ENCODE peak calls at places on chromosomes 4 and X, in six cellular contexts. Y, G, F, I, J and U are unnamed samples.

GRCh38 chrX:87808576-87809243 is 291.1 kb downstream of the KLHL4 start:
- DNase-seq in Y (no peak), G (no peak), F (no peak), I (no peak), J (no peak), U (no peak)

GRCh38 chr4:87108142-87108546 is 112.3 kb downstream of the KLHL8 start:
- DNase-seq in Y (no peak), G (peak; percentile 85), F (peak; percentile 91), I (peak; percentile 72), J (no peak), U (no peak)

GRCh38 chrX:49171752-49172279 is at the start of gene PLP2:
- DNase-seq in Y (no peak), G (no peak), F (peak; percentile 79), I (peak; percentile 75), J (no peak), U (peak; percentile 71)

GRCh38 chr4:173722075-173722474 is 192.0 kb upstream of the HAND2 start:
- DNase-seq in Y (no peak), G (no peak), F (no peak), I (no peak), J (no peak), U (no peak)

GRCh38 chrX:69031971-69032391 is 133.3 kb downstream of the PJA1 start:
- DNase-seq in Y (no peak), G (no peak), F (peak; percentile 28), I (peak; percentile 79), J (no peak), U (no peak)

GRCh38 chr4:25638221-25638601 is 17.4 kb upstream of the SLC34A2 start:
- DNase-seq in Y (no peak), G (no peak), F (no peak), I (no peak), J (no peak), U (no peak)

GRCh38 chr4:158962396-158962795 is 140.5 kb upstream of the RAPGEF2 start:
- DNase-seq in Y (no peak), G (no peak), F (no peak), I (no peak), J (no peak), U (no peak)

GRCh38 chrX:1592128-1592862 is 891 bp downstream of the AKAP17A start:
- DNase-seq in Y (no peak), G (no peak), F (peak; percentile 55), I (peak; percentile 19), J (no peak), U (peak; percentile 67)

GRCh38 chrX:51608766-51609165 is 9.9 kb downstream of the CENPVL3 start:
- DNase-seq in Y (no peak), G (no peak), F (peak; percentile 61), I (no peak), J (no peak), U (no peak)

GRCh38 chrX:437636-438390 is 51.1 kb upstream of the PPP2R3B start:
- DNase-seq in Y (no peak), G (no peak), F (no peak), I (peak; percentile 3), J (no peak), U (no peak)

GRCh38 chrX:13763489-13763888 is 28.9 kb downstream of the OFD1 start:
- DNase-seq in Y (no peak), G (no peak), F (no peak), I (no peak), J (no peak), U (no peak)

GRCh38 chrX:40773809-40774208 is 38.5 kb upstream of the MED14 start:
- DNase-seq in Y (no peak), G (peak; percentile 27), F (peak; percentile 83), I (peak; percentile 81), J (no peak), U (no peak)

GRCh38 chr4:1503583-1504471 is 97.6 kb upstream of the NKX1-1 start:
- DNase-seq in Y (no peak), G (no peak), F (no peak), I (no peak), J (no peak), U (peak; percentile 44)

DNA sequence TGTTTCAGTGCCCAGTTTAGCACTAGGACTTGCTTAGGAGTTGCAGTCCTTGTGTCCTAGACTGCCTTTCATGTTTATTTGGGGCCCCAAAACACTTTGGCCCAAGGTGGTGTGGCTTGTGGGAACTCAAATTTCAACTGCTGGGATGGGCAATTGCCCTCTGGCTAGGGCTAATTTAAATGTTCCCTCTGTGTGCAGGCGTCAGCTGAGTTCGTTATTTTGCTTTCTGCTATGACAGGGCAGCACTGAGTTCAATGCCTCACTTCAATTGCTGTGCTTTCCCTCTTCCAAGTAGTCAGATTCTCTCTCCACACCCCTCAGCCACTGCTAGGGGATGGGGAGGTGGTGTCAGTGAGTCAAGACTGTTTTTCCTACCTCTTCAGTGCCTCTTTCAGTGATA is 51.1 kb downstream of the ITIH6 start:
- DNase-seq in Y (no peak), G (no peak), F (no peak), I (no peak), J (no peak), U (no peak)
- H2AFZ ChIP-seq in Y (no peak overlapping the region), G (no peak overlapping the region), F (no peak overlapping the region), I (no peak overlapping the region), J (peak overlapping the region; percentile 11), U (no peak overlapping the region)

DNA sequence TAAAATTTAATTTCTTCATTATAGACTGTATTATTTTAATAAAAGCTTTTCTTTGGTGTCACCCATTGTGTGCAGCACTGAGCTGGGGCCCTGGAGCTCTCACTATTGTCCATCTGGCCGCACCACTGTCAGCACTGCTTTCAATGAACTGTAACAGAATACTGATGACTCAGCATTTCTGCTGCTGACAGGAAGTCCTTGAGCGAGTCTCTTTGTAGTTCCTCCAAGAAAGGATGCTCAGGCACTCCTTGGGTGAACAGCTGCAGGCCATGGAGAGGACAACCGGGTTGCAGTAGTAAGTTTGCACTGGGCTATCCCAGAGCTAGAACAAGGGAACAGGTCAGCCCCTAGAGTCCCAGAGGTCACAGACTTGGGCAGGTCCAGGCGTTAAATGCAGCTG is 81.6 kb downstream of the SORBS2 start:
- DNase-seq in Y (no peak), G (no peak), F (no peak), I (no peak), J (peak; percentile 15), U (peak; percentile 40)
- H3K27ac ChIP-seq in Y (peak overlapping the region; percentile 38), G (no peak overlapping the region), F (no peak overlapping the region), I (no peak overlapping the region), J (no peak overlapping the region), U (no peak overlapping the region)

GRCh38 chr4:20254517-20255250 is 3.0 kb downstream of the SLIT2 start:
- DNase-seq in Y (no peak), G (no peak), F (peak; percentile 78), I (no peak), J (peak; percentile 52), U (no peak)

GRCh38 chr4:20255823-20256222 is 4.1 kb downstream of the SLIT2 start:
- DNase-seq in Y (no peak), G (no peak), F (peak; percentile 35), I (no peak), J (no peak), U (no peak)

GRCh38 chr4:20253799-20254409 is 2.2 kb downstream of the SLIT2 start:
- DNase-seq in Y (no peak), G (no peak), F (peak; percentile 66), I (peak; percentile 27), J (peak; percentile 21), U (no peak)

GRCh38 chr4:20255251-20255586 is 3.5 kb downstream of the SLIT2 start:
- DNase-seq in Y (no peak), G (no peak), F (peak; percentile 34), I (no peak), J (no peak), U (no peak)

GRCh38 chr4:20256381-20256881 is 4.7 kb downstream of the SLIT2 start:
- DNase-seq in Y (no peak), G (no peak), F (peak; percentile 44), I (peak; percentile 69), J (no peak), U (no peak)
- H3K4me3 ChIP-seq in Y (no peak overlapping the region), G (no peak overlapping the region), F (peak overlapping the region; percentile 82), I (peak overlapping the region; percentile 96), J (no peak overlapping the region), U (no peak overlapping the region)

GRCh38 chr4:125123710-125124109 is 191.0 kb upstream of the FAT4 start:
- DNase-seq in Y (no peak), G (no peak), F (peak; percentile 24), I (no peak), J (no peak), U (no peak)

DNA sequence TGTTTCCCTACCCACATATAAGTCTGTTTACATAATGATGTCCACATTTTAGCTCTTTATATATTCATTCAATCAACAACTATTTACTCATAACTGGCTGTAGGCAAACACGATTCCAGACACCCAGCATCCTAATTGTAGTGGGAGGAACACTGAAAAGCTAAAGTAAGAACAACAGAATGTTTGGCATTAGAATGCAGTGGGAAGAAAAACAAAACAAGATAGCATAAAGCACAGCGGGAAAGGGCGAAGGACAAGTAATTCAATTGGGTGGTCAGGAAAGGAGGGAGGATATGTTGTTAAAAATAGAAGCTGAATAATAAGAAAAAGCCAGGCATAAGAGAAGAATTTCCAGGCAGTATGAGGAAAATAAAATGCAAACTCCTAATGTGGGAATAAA is 189.5 kb upstream of the FAT4 start:
- DNase-seq in Y (no peak), G (no peak), F (no peak), I (no peak), J (peak; percentile 11), U (no peak)
- H2AFZ ChIP-seq in Y (no peak overlapping the region), G (no peak overlapping the region), F (peak overlapping the region; percentile 72), I (no peak overlapping the region), J (peak overlapping the region; percentile 50), U (no peak overlapping the region)

DNA sequence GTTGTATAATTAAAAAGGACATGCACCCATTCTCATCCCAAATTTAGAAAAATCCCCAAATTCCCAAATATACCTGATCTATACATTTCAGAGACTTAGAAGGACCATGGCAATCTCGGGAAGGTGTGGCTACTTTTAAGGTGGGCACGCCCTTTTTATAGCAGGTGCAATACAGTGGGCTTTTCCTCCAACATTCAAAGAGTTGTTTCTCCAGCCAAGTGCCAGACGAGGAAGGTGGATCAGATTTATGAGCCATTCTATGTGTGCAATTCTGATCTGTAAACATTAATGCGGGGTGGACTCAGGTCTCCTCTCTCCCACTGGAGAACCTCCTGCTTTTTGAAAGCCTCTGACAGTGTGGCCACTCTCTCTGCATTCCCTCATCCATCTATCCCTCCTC is 33.8 kb downstream of the PRKX start:
- DNase-seq in Y (no peak), G (no peak), F (no peak), I (no peak), J (no peak), U (no peak)
- H3K27ac ChIP-seq in Y (no peak overlapping the region), G (no peak overlapping the region), F (no peak overlapping the region), I (no peak overlapping the region), J (no peak overlapping the region), U (no peak overlapping the region)